ENCODE peak calls at places on chromosomes 6 and 20, in four cellular contexts. K is HepG2, T is fibroblast of lung, Q is right lobe of liver. I is an unnamed sample.

GRCh38 chr6:72175936-72176335 is 289.6 kb downstream of the RIMS1 start:
- DNase-seq in T (peak; percentile 51), K (no peak), Q (no peak), I (no peak)

GRCh38 chr20:25252686-25253421 is 5.0 kb downstream of the PYGB start:
- DNase-seq in Q (no peak), K (no peak), T (no peak), I (no peak)

GRCh38 chr6:153956807-153957206 is 82.2 kb upstream of the OPRM1 start:
- DNase-seq in K (no peak), Q (no peak), T (no peak), I (no peak)

GRCh38 chr6:44737829-44738528 is 350.5 kb downstream of the CDC5L start:
- DNase-seq in K (no peak), Q (no peak), T (no peak), I (no peak)

GRCh38 chr6:140572129-140572528 is 1197.7 kb upstream of the CITED2 start:
- DNase-seq in T (peak; percentile 93), K (no peak), Q (no peak), I (no peak)

GRCh38 chr6:52725530-52726192 is 37.6 kb downstream of the GSTA2 start:
- DNase-seq in K (peak; percentile 99), Q (no peak), T (no peak), I (no peak)

GRCh38 chr20:36392989-36393388 is 86.8 kb downstream of the DLGAP4 start:
- DNase-seq in Q (no peak), K (no peak), T (no peak), I (no peak)

GRCh38 chr6:12037803-12038202 is 25.7 kb downstream of the HIVEP1 start:
- DNase-seq in T (no peak), Q (no peak), K (no peak), I (no peak)

GRCh38 chr20:46635514-46636091 is 15.7 kb downstream of the SLC13A3 start:
- DNase-seq in Q (no peak), K (no peak), T (no peak), I (no peak)

GRCh38 chr6:13026557-13026956 is 301.8 kb downstream of the TBC1D7 start:
- DNase-seq in K (no peak), T (no peak), Q (no peak), I (no peak)

GRCh38 chr6:41785689-41786450 is 1.6 kb upstream of the TOMM6 start:
- DNase-seq in T (peak; percentile 23), Q (no peak), K (no peak), I (peak; percentile 83)

GRCh38 chr20:37479275-37479674 is 41.8 kb upstream of the NNAT start:
- DNase-seq in Q (no peak), T (no peak), K (no peak), I (no peak)

GRCh38 chr6:107784669-107785068 is 39.4 kb downstream of the SCML4 start:
- DNase-seq in T (no peak), K (no peak), Q (no peak), I (no peak)

GRCh38 chr20:49549806-49550551 is 18.0 kb downstream of the PTGIS start:
- DNase-seq in K (no peak), Q (no peak), T (no peak), I (peak; percentile 19)

GRCh38 chr20:32191873-32192272 is 15.7 kb downstream of the PLAGL2 start:
- DNase-seq in T (no peak), K (no peak), Q (no peak), I (no peak)

GRCh38 chr6:26251354-26252081 is 113.5 kb upstream of the BTN3A2 start:
- DNase-seq in T (peak; percentile 97), Q (no peak), K (no peak), I (no peak)

GRCh38 chr6:82589509-82590206 is 226.0 kb downstream of the TPBG start:
- DNase-seq in Q (no peak), T (peak; percentile 85), K (peak; percentile 3), I (no peak)

GRCh38 chr6:33082702-33083101 is 6.9 kb downstream of the HLA-DPB1 start:
- DNase-seq in Q (peak; percentile 70), T (peak; percentile 49), K (peak; percentile 55), I (no peak)

GRCh38 chr6:44366781-44367180 is 20.7 kb upstream of the CDC5L start:
- DNase-seq in T (no peak), Q (no peak), K (no peak), I (no peak)

GRCh38 chr6:39029156-39030011 is 19.2 kb upstream of the GLP1R start:
- DNase-seq in K (peak; percentile 22), T (no peak), Q (no peak), I (no peak)
- TF ChIP-seq CTCF in K (peak; percentile 74), T (peak; percentile 53), Q (peak; percentile 51), I (peak; percentile 73)

DNA sequence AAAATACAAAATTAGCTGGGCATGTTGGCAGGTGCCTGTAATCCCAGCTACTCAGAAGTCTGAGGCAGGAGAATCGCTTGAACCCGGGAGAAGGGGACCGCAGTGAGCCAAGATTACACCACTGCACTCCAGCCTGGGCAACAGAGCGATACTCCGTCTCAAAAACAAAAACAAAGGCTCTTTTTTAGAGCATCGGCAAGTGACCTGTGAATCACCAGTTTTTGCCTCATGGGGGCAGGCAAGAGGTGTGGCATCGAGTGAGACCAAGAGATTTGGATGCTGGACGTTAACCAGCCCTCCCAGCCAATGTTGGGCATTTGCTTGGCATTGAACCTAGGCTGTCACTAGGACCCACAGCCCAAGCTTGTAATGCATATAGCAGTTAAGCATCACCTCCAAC is 14.6 kb upstream of the CDK5RAP1 start:
- DNase-seq in T (peak; percentile 70), Q (no peak), K (peak; percentile 56), I (no peak)
- TF ChIP-seq CTCF in T (peak; percentile 45), Q (peak; percentile 35), K (peak; percentile 74), I (peak; percentile 79)

GRCh38 chr6:37371158-37372083 is 17.6 kb downstream of the RNF8 start:
- DNase-seq in K (no peak), T (no peak), Q (no peak), I (no peak)
- TF ChIP-seq CTCF in K (no peak), T (no peak), Q (no peak), I (no peak)

DNA sequence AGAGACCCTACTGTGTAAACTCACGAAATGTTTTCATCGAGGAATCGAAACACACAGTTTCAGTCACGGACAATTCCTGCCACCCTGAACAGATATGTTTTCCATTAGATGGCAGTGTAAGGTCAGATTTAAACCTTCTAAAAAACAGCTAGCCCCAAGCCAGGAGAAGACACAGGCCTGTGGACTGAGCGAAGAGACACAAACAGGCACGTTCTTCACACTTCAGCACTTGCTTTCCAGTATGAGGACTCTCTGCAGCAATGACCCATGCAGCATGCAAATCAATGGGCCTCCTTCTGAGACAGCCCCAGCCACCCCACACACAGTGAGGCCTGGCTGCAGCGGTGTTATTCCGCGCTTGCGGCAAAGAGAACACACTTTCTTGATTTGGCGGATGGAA is 31.9 kb downstream of the HUS1B start:
- DNase-seq in Q (no peak), T (peak; percentile 75), K (no peak), I (no peak)
- TF ChIP-seq CTCF in Q (no peak), T (peak; percentile 33), K (no peak), I (peak; percentile 76)

GRCh38 chr6:85537055-85537494 is 56.6 kb downstream of the SNX14 start:
- DNase-seq in K (no peak), Q (no peak), T (peak; percentile 50), I (no peak)
- TF ChIP-seq CTCF in K (no peak), Q (peak; percentile 57), T (no peak), I (peak; percentile 94)

DNA sequence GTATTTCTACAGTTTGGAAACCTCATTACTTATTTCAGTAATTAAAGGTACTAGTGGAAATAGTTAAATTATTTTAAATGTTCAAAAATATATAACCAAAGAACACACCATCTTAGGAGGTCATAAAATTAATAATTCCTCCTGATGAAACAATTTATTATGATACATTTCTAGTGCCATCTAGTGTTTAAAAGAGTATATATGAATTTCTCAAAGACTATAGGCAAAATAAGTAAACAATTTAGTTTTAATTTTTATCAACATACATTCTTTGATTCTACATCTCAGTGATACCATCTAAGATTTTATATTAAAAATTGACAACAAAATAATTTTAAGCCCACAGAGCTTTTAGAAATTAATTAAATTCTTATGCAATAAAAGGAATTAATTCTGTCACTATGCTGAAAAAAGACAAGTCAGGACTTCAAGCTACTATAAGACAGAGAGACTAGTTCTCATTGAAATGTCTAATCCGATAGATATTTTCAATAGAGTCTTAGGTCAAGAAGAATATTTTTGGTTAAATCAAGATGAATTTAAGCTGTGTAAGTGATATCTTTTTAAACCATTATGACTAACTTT is 107.8 kb upstream of the RNF217 start:
- DNase-seq in K (no peak), T (peak; percentile 34), Q (no peak), I (no peak)
- TF ChIP-seq CTCF in K (no peak), T (no peak), Q (peak; percentile 32), I (peak; percentile 87)

GRCh38 chr6:160040527-160041264 is 71.8 kb downstream of the IGF2R start:
- DNase-seq in K (no peak), T (no peak), Q (no peak), I (no peak)
- TF ChIP-seq CTCF in K (no peak), T (no peak), Q (no peak), I (no peak)

I was measured in chondrocyte.